ENCODE peak calls at places on chromosomes 7 and 10, in seven cellular contexts. One of them, this sample, is unnamed.

GRCh38 chr7:36670585-36671431 is 53.5 kb downstream of the AOAH start:
- DNase-seq in heart right ventricle: peak; percentile 27
- DNase-seq in A549: peak; percentile 56
- DNase-seq in mammary epithelial cell: peak; percentile 76
- DNase-seq in breast epithelium: peak; percentile 35
- DNase-seq in brain microvascular endothelial cell: peak; percentile 37
- DNase-seq in RWPE1: peak; percentile 64
- DNase-seq in this sample: peak; percentile 61

GRCh38 chr10:78729366-78729765 is 339.4 kb upstream of the ZMIZ1 start:
- DNase-seq in heart right ventricle: no peak
- DNase-seq in A549: no peak
- DNase-seq in mammary epithelial cell: no peak
- DNase-seq in breast epithelium: no peak
- DNase-seq in brain microvascular endothelial cell: no peak
- DNase-seq in RWPE1: no peak
- DNase-seq in this sample: no peak

GRCh38 chr7:76514926-76515325 is 4.6 kb downstream of the UPK3B start:
- DNase-seq in heart right ventricle: no peak
- DNase-seq in A549: no peak
- DNase-seq in mammary epithelial cell: no peak
- DNase-seq in breast epithelium: no peak
- DNase-seq in brain microvascular endothelial cell: no peak
- DNase-seq in RWPE1: no peak
- DNase-seq in this sample: no peak

GRCh38 chr7:114934758-114935157 is 12.9 kb downstream of the MDFIC start:
- DNase-seq in heart right ventricle: no peak
- DNase-seq in A549: no peak
- DNase-seq in mammary epithelial cell: no peak
- DNase-seq in breast epithelium: no peak
- DNase-seq in brain microvascular endothelial cell: no peak
- DNase-seq in RWPE1: no peak
- DNase-seq in this sample: no peak

GRCh38 chr10:24444337-24444736 is 235.4 kb downstream of the KIAA1217 start:
- DNase-seq in heart right ventricle: no peak
- DNase-seq in A549: no peak
- DNase-seq in mammary epithelial cell: peak; percentile 76
- DNase-seq in breast epithelium: no peak
- DNase-seq in brain microvascular endothelial cell: peak; percentile 92
- DNase-seq in RWPE1: peak; percentile 22
- DNase-seq in this sample: no peak

GRCh38 chr7:37083311-37084096 is 359.2 kb upstream of the AOAH start:
- DNase-seq in heart right ventricle: peak; percentile 64
- DNase-seq in A549: no peak
- DNase-seq in mammary epithelial cell: no peak
- DNase-seq in breast epithelium: no peak
- DNase-seq in brain microvascular endothelial cell: no peak
- DNase-seq in RWPE1: no peak
- DNase-seq in this sample: no peak

GRCh38 chr7:73433924-73434700 is 534 bp downstream of the FZD9 start:
- DNase-seq in heart right ventricle: no peak
- DNase-seq in A549: no peak
- DNase-seq in mammary epithelial cell: no peak
- DNase-seq in breast epithelium: no peak
- DNase-seq in brain microvascular endothelial cell: no peak
- DNase-seq in RWPE1: no peak
- DNase-seq in this sample: no peak

GRCh38 chr10:31808258-31809218 is 120.1 kb downstream of the ARHGAP12 start:
- DNase-seq in heart right ventricle: peak; percentile 39
- DNase-seq in A549: no peak
- DNase-seq in mammary epithelial cell: peak; percentile 18
- DNase-seq in breast epithelium: no peak
- DNase-seq in brain microvascular endothelial cell: peak; percentile 27
- DNase-seq in RWPE1: no peak
- DNase-seq in this sample: no peak

GRCh38 chr10:127964644-127965043 is 57.7 kb downstream of the PTPRE start:
- DNase-seq in heart right ventricle: no peak
- DNase-seq in A549: no peak
- DNase-seq in mammary epithelial cell: no peak
- DNase-seq in breast epithelium: no peak
- DNase-seq in brain microvascular endothelial cell: no peak
- DNase-seq in RWPE1: no peak
- DNase-seq in this sample: no peak

GRCh38 chr7:80611779-80612178 is 26.7 kb upstream of the CD36 start:
- DNase-seq in heart right ventricle: peak; percentile 69
- DNase-seq in A549: no peak
- DNase-seq in mammary epithelial cell: peak; percentile 41
- DNase-seq in breast epithelium: no peak
- DNase-seq in brain microvascular endothelial cell: peak; percentile 89
- DNase-seq in RWPE1: no peak
- DNase-seq in this sample: no peak

GRCh38 chr10:82961864-82962263 is 1086.9 kb downstream of the NRG3 start:
- DNase-seq in heart right ventricle: no peak
- DNase-seq in A549: no peak
- DNase-seq in mammary epithelial cell: no peak
- DNase-seq in breast epithelium: no peak
- DNase-seq in brain microvascular endothelial cell: no peak
- DNase-seq in RWPE1: no peak
- DNase-seq in this sample: no peak

GRCh38 chr7:69780377-69780776 is 182.1 kb downstream of the AUTS2 start:
- DNase-seq in heart right ventricle: no peak
- DNase-seq in A549: no peak
- DNase-seq in mammary epithelial cell: no peak
- DNase-seq in breast epithelium: peak; percentile 66
- DNase-seq in brain microvascular endothelial cell: no peak
- DNase-seq in RWPE1: peak; percentile 4
- DNase-seq in this sample: no peak

GRCh38 chr10:43606323-43607198 is at the start of gene ZNF485:
- DNase-seq in heart right ventricle: peak; percentile 70
- DNase-seq in A549: peak; percentile 58
- DNase-seq in mammary epithelial cell: peak; percentile 45
- DNase-seq in breast epithelium: no peak
- DNase-seq in brain microvascular endothelial cell: peak; percentile 52
- DNase-seq in RWPE1: peak; percentile 69
- DNase-seq in this sample: peak; percentile 49

GRCh38 chr10:95759233-95759826 is 3.4 kb downstream of the ENTPD1 start:
- DNase-seq in heart right ventricle: no peak
- DNase-seq in A549: no peak
- DNase-seq in mammary epithelial cell: no peak
- DNase-seq in breast epithelium: no peak
- DNase-seq in brain microvascular endothelial cell: no peak
- DNase-seq in RWPE1: no peak
- DNase-seq in this sample: no peak

GRCh38 chr7:137539111-137539715 is 195.7 kb upstream of the PTN start:
- DNase-seq in heart right ventricle: no peak
- DNase-seq in A549: no peak
- DNase-seq in mammary epithelial cell: peak; percentile 74
- DNase-seq in breast epithelium: no peak
- DNase-seq in brain microvascular endothelial cell: peak; percentile 93
- DNase-seq in RWPE1: no peak
- DNase-seq in this sample: no peak

GRCh38 chr10:36647540-36647939 is 477.9 kb upstream of the ANKRD30A start:
- DNase-seq in heart right ventricle: no peak
- DNase-seq in A549: no peak
- DNase-seq in mammary epithelial cell: no peak
- DNase-seq in breast epithelium: no peak
- DNase-seq in brain microvascular endothelial cell: no peak
- DNase-seq in RWPE1: no peak
- DNase-seq in this sample: no peak

GRCh38 chr10:37225163-37225562 is 99.8 kb downstream of the ANKRD30A start:
- DNase-seq in heart right ventricle: no peak
- DNase-seq in A549: no peak
- DNase-seq in mammary epithelial cell: no peak
- DNase-seq in breast epithelium: no peak
- DNase-seq in brain microvascular endothelial cell: no peak
- DNase-seq in RWPE1: no peak
- DNase-seq in this sample: no peak

GRCh38 chr7:158834799-158835784 is 5.8 kb upstream of the ESYT2 start:
- DNase-seq in heart right ventricle: no peak
- DNase-seq in A549: no peak
- DNase-seq in mammary epithelial cell: no peak
- DNase-seq in breast epithelium: no peak
- DNase-seq in brain microvascular endothelial cell: no peak
- DNase-seq in RWPE1: no peak
- DNase-seq in this sample: no peak

GRCh38 chr10:69742356-69742695 is 59.4 kb upstream of the COL13A1 start:
- DNase-seq in heart right ventricle: no peak
- DNase-seq in A549: no peak
- DNase-seq in mammary epithelial cell: no peak
- DNase-seq in breast epithelium: no peak
- DNase-seq in brain microvascular endothelial cell: no peak
- DNase-seq in RWPE1: no peak
- DNase-seq in this sample: no peak

GRCh38 chr10:34786464-34786863 is 28.6 kb downstream of the PARD3 start:
- DNase-seq in heart right ventricle: no peak
- DNase-seq in A549: no peak
- DNase-seq in mammary epithelial cell: no peak
- DNase-seq in breast epithelium: no peak
- DNase-seq in brain microvascular endothelial cell: no peak
- DNase-seq in RWPE1: no peak
- DNase-seq in this sample: no peak

GRCh38 chr10:110013615-110014293 is 6.0 kb downstream of the ADD3 start:
- DNase-seq in heart right ventricle: no peak
- DNase-seq in A549: no peak
- DNase-seq in mammary epithelial cell: peak; percentile 78
- DNase-seq in breast epithelium: no peak
- DNase-seq in brain microvascular endothelial cell: no peak
- DNase-seq in RWPE1: peak; percentile 51
- DNase-seq in this sample: peak; percentile 34

GRCh38 chr7:157013101-157013500 is 2.6 kb upstream of the MNX1 start:
- DNase-seq in heart right ventricle: no peak
- DNase-seq in A549: no peak
- DNase-seq in mammary epithelial cell: no peak
- DNase-seq in breast epithelium: no peak
- DNase-seq in brain microvascular endothelial cell: no peak
- DNase-seq in RWPE1: no peak
- DNase-seq in this sample: no peak

GRCh38 chr7:157011333-157012112 is 1.1 kb upstream of the MNX1 start:
- DNase-seq in heart right ventricle: no peak
- DNase-seq in A549: no peak
- DNase-seq in mammary epithelial cell: no peak
- DNase-seq in breast epithelium: no peak
- DNase-seq in brain microvascular endothelial cell: no peak
- DNase-seq in RWPE1: no peak
- DNase-seq in this sample: no peak

GRCh38 chr7:157013602-157014549 is 3.4 kb upstream of the MNX1 start:
- DNase-seq in heart right ventricle: no peak
- DNase-seq in A549: no peak
- DNase-seq in mammary epithelial cell: no peak
- DNase-seq in breast epithelium: no peak
- DNase-seq in brain microvascular endothelial cell: no peak
- DNase-seq in RWPE1: no peak
- DNase-seq in this sample: no peak

GRCh38 chr7:157010588-157011332 is at the start of gene MNX1:
- DNase-seq in heart right ventricle: no peak
- DNase-seq in A549: peak; percentile 96
- DNase-seq in mammary epithelial cell: peak; percentile 83
- DNase-seq in breast epithelium: peak; percentile 23
- DNase-seq in brain microvascular endothelial cell: no peak
- DNase-seq in RWPE1: peak; percentile 81
- DNase-seq in this sample: no peak

DNA sequence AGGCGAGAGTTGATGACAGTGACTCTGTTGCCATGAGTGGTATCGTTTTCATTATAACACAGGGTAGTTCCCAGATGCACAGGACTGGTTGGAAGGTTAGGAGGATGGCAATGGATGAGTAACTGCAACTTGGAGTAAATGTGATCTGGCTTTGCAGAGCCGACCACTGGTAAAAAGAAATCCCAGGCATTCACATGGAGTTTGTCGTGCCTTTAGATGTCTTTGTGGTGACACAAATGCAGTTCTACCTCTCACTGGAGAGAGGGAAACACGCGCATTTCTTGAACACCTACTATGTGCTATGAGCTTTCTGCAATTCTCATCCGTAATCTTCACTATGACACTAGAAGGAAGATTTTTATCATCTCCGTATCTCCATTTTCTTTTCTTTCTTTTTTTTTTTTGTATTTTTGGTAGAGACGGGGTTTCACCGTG is 1.7 kb upstream of the MNX1 start:
- DNase-seq in heart right ventricle: no peak
- DNase-seq in A549: no peak
- DNase-seq in mammary epithelial cell: no peak
- DNase-seq in breast epithelium: no peak
- DNase-seq in brain microvascular endothelial cell: no peak
- DNase-seq in RWPE1: no peak
- DNase-seq in this sample: no peak
- TF ChIP-seq CTCF in heart right ventricle: no peak
- TF ChIP-seq CTCF in A549: no peak
- TF ChIP-seq CTCF in mammary epithelial cell: no peak
- TF ChIP-seq CTCF in breast epithelium: no peak
- TF ChIP-seq CTCF in brain microvascular endothelial cell: no peak
- TF ChIP-seq CTCF in RWPE1: no peak
- TF ChIP-seq CTCF in this sample: no peak

GRCh38 chr7:102075553-102076135 is 211.0 kb upstream of the SH2B2 start:
- DNase-seq in heart right ventricle: no peak
- DNase-seq in A549: no peak
- DNase-seq in mammary epithelial cell: no peak
- DNase-seq in breast epithelium: no peak
- DNase-seq in brain microvascular endothelial cell: no peak
- DNase-seq in RWPE1: no peak
- DNase-seq in this sample: no peak
- H3K27ac ChIP-seq in heart right ventricle: no peak overlapping the region
- H3K27ac ChIP-seq in A549: no peak overlapping the region
- H3K27ac ChIP-seq in mammary epithelial cell: no peak overlapping the region
- H3K27ac ChIP-seq in breast epithelium: no peak overlapping the region
- H3K27ac ChIP-seq in brain microvascular endothelial cell: no peak overlapping the region
- H3K27ac ChIP-seq in RWPE1: no peak overlapping the region
- H3K27ac ChIP-seq in this sample: no peak overlapping the region

DNA sequence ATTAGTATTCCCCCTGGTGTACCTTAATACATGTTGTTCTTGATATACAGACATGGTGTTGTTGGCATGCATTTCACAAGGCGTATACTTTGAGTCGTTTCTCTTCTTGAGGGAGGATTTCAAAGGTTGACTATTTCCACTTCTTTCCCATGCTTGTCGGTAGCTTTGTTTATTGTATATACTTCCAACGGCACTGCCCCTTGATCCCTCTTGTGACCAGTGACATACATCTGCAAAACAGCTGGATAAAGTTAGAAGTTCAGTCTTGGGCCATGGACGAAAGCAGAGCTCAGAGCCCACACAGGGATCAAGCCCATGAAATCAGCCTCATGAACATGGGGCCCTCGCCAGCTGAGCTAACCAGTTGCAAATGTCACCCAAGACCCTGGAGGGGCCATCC is 8.6 kb downstream of the CPA4 start:
- DNase-seq in heart right ventricle: no peak
- DNase-seq in A549: no peak
- DNase-seq in mammary epithelial cell: no peak
- DNase-seq in breast epithelium: no peak
- DNase-seq in brain microvascular endothelial cell: no peak
- DNase-seq in RWPE1: no peak
- DNase-seq in this sample: no peak
- TF ChIP-seq CTCF in heart right ventricle: no peak
- TF ChIP-seq CTCF in A549: no peak
- TF ChIP-seq CTCF in mammary epithelial cell: no peak
- TF ChIP-seq CTCF in breast epithelium: no peak
- TF ChIP-seq CTCF in brain microvascular endothelial cell: no peak
- TF ChIP-seq CTCF in RWPE1: no peak
- TF ChIP-seq CTCF in this sample: no peak

DNA sequence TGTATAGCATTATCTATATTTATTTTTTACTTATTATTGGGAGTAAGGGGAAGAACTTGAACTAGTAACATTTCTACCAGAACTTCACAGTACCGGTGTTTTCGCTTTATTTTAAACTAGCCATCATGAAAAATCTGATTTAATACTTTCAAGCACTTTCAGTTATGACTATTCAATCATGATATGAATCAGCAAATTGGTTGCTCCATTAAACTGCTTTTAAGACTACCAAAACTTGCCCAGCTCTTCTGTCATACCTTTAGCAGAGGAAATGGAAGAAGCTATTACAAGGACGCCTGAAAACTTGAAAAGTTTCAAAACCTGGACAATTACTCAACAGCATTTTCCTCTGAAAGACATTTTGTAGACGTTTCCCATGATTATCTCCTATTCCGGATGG is 2.1 kb downstream of the JAZF1 start:
- DNase-seq in heart right ventricle: no peak
- DNase-seq in A549: no peak
- DNase-seq in mammary epithelial cell: peak; percentile 38
- DNase-seq in breast epithelium: no peak
- DNase-seq in brain microvascular endothelial cell: no peak
- DNase-seq in RWPE1: no peak
- DNase-seq in this sample: no peak
- H3K27ac ChIP-seq in heart right ventricle: peak overlapping the region; percentile 88
- H3K27ac ChIP-seq in A549: no peak overlapping the region
- H3K27ac ChIP-seq in mammary epithelial cell: peak overlapping the region; percentile 73
- H3K27ac ChIP-seq in breast epithelium: peak overlapping the region; percentile 68
- H3K27ac ChIP-seq in brain microvascular endothelial cell: no peak overlapping the region
- H3K27ac ChIP-seq in RWPE1: no peak overlapping the region
- H3K27ac ChIP-seq in this sample: no peak overlapping the region